ENCODE peak calls at places on chromosomes 6 and 20, in five cellular contexts. Q is AG10803, S is transverse colon, V is A549, D is spleen. M is an unnamed sample.

GRCh38 chr6:169495601-169496000 is 206.2 kb downstream of the WDR27 start:
- DNase-seq in Q (peak; percentile 61), V (no peak), S (no peak), D (no peak), M (no peak)

GRCh38 chr6:42352856-42353564 is 98.7 kb downstream of the TRERF1 start:
- DNase-seq in D (no peak), V (peak; percentile 25), S (no peak), Q (peak; percentile 73), M (no peak)

GRCh38 chr6:160978141-160978926 is 13.2 kb upstream of the MAP3K4 start:
- DNase-seq in D (no peak), Q (peak; percentile 88), V (no peak), S (no peak), M (no peak)

GRCh38 chr6:76835289-76835688 is 628.0 kb downstream of the HTR1B start:
- DNase-seq in S (no peak), D (no peak), Q (no peak), V (no peak), M (no peak)

GRCh38 chr20:49989234-49990065 is 6.7 kb downstream of the SNAI1 start:
- DNase-seq in V (peak; percentile 41), S (peak; percentile 27), Q (peak; percentile 93), D (no peak), M (no peak)

GRCh38 chr6:105691971-105692370 is 289.1 kb upstream of the PREP start:
- DNase-seq in Q (no peak), S (no peak), D (no peak), V (no peak), M (no peak)

GRCh38 chr6:42315991-42316378 is 98.3 kb upstream of the MRPS10 start:
- DNase-seq in D (no peak), Q (peak; percentile 95), S (peak; percentile 18), V (peak; percentile 84), M (peak; percentile 50)

GRCh38 chr6:162408805-162409535 is 318.6 kb downstream of the PRKN start:
- DNase-seq in Q (no peak), V (no peak), D (no peak), S (no peak), M (no peak)

GRCh38 chr20:42190084-42190483 is 571.9 kb upstream of the CHD6 start:
- DNase-seq in D (no peak), Q (no peak), S (no peak), V (no peak), M (no peak)

GRCh38 chr6:137315081-137315480 is 95.9 kb upstream of the IFNGR1 start:
- DNase-seq in S (no peak), Q (peak; percentile 11), V (no peak), D (no peak), M (no peak)

GRCh38 chr20:17611540-17612286 is 41.8 kb downstream of the DSTN start:
- DNase-seq in D (peak; percentile 82), Q (peak; percentile 33), V (no peak), S (peak; percentile 53), M (peak; percentile 25)

GRCh38 chr6:37916149-37916548 is 96.6 kb downstream of the ZFAND3 start:
- DNase-seq in V (no peak), D (no peak), Q (no peak), S (no peak), M (no peak)

GRCh38 chr20:48714764-48715163 is 113.0 kb downstream of the PREX1 start:
- DNase-seq in Q (no peak), D (no peak), V (no peak), S (no peak), M (no peak)

GRCh38 chr20:58150772-58151171 is 77.7 kb downstream of the ANKRD60 start:
- DNase-seq in Q (no peak), V (no peak), S (peak; percentile 63), D (no peak), M (no peak)

GRCh38 chr6:9933674-9934073 is 481.2 kb downstream of the TFAP2A start:
- DNase-seq in V (peak; percentile 2), D (no peak), S (no peak), Q (peak; percentile 12), M (no peak)

GRCh38 chr6:148461247-148461646 is 118.6 kb downstream of the SASH1 start:
- DNase-seq in Q (no peak), V (no peak), S (no peak), D (no peak), M (no peak)

GRCh38 chr20:57076951-57077350 is 189.5 kb downstream of the BMP7 start:
- DNase-seq in V (no peak), Q (peak; percentile 51), D (peak; percentile 28), S (no peak), M (no peak)

GRCh38 chr20:43446361-43446879 is 11.3 kb upstream of the SRSF6 start:
- DNase-seq in V (no peak), S (no peak), D (peak; percentile 38), Q (peak; percentile 29), M (no peak)

GRCh38 chr20:61742097-61742805 is 323.4 kb downstream of the TAF4 start:
- DNase-seq in D (no peak), Q (no peak), S (no peak), V (no peak), M (no peak)

GRCh38 chr20:3716195-3716834 is 3.9 kb upstream of the SIGLEC1 start:
- DNase-seq in Q (peak; percentile 41), S (no peak), D (no peak), V (peak; percentile 73), M (peak; percentile 57)

GRCh38 chr20:19995220-19995863 is 21.8 kb upstream of the NAA20 start:
- DNase-seq in D (no peak), V (peak; percentile 61), S (no peak), Q (peak; percentile 71), M (peak; percentile 57)

GRCh38 chr20:47576516-47577033 is 74.9 kb downstream of the NCOA3 start:
- DNase-seq in V (peak; percentile 92), D (no peak), S (peak; percentile 57), Q (peak; percentile 54), M (peak; percentile 70)

GRCh38 chr6:107819976-107820551 is 4.0 kb downstream of the SCML4 start:
- DNase-seq in V (no peak), S (peak; percentile 24), Q (no peak), D (no peak), M (no peak)

GRCh38 chr6:105791569-105792318 is 294.4 kb upstream of the PRDM1 start:
- DNase-seq in D (no peak), V (no peak), Q (peak; percentile 47), S (no peak), M (peak; percentile 29)

GRCh38 chr6:71181565-71181964 is 107.0 kb upstream of the OGFRL1 start:
- DNase-seq in V (peak; percentile 71), Q (peak; percentile 94), S (no peak), D (no peak), M (no peak)

GRCh38 chr6:21887301-21888185 is 294.0 kb downstream of the SOX4 start:
- DNase-seq in Q (peak; percentile 13), D (no peak), V (peak; percentile 70), S (no peak), M (no peak)

GRCh38 chr6:149846321-149846720 is 17.8 kb downstream of the LRP11 start:
- DNase-seq in S (no peak), V (peak; percentile 39), D (no peak), Q (peak; percentile 82), M (no peak)

GRCh38 chr20:44532981-44533331 is 11.1 kb upstream of the SERINC3 start:
- DNase-seq in V (no peak), S (no peak), D (no peak), Q (peak; percentile 63), M (no peak)

GRCh38 chr6:34556031-34556471 is at the start of gene SPDEF:
- DNase-seq in D (no peak), Q (no peak), S (peak; percentile 34), V (peak; percentile 45), M (no peak)
- TF ChIP-seq CTCF in D (no peak), Q (no peak), S (no peak), V (no peak), M (no peak)

GRCh38 chr6:27138398-27138797 is 109.1 kb upstream of the PRSS16 start:
- DNase-seq in S (no peak), Q (no peak), V (no peak), D (no peak), M (no peak)

GRCh38 chr6:27141013-27141412 is 106.5 kb upstream of the PRSS16 start:
- DNase-seq in D (no peak), Q (no peak), V (no peak), S (no peak), M (no peak)

GRCh38 chr6:27139753-27140522 is 107.6 kb upstream of the PRSS16 start:
- DNase-seq in S (peak; percentile 26), D (no peak), Q (no peak), V (peak; percentile 48), M (no peak)

GRCh38 chr6:27136978-27137814 is 110.3 kb upstream of the PRSS16 start:
- DNase-seq in S (no peak), D (no peak), Q (no peak), V (peak; percentile 27), M (no peak)

DNA sequence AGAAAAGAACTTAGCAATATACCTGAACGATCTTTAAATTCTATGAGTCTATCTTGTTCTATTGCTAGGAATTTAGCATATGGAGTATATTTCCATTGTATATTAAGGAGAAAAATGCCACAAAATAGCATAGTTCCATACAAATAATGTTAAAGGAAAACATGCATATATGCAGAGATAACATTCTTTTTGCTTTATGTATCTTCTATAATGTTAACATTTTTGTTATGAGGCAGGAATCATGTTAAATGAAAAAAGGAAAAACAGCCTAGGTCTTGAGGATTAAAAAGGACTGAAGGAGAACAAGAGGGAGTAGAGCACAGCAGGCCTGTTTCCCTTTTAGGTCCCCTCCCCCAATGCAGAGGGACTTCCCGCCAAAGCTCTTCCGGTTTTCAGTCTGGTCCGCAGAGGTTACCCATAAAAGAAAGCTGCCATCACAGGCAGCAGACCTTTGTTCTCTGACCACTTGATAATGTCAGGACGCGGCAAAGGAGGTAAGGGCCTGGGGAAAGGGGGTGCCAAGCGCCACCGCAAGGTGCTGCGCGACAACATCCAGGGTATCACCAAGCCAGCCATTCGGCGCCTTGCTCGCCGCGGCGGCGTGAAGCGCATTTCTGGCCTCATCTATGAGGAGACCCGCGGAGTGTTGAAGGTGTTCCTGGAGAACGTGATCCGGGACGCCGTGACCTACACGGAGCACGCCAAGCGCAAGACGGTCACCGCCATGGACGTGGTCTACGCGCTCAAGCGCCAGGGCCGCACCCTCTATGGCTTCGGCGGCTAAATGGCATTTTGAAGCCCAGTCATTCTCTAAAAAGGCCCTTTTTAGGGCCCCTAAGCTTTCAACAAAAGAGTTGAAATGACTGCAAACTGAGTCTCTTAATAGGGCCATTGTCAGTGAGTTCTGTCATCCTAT is 108.4 kb upstream of the PRSS16 start:
- DNase-seq in D (peak; percentile 89), Q (no peak), V (peak; percentile 84), S (peak; percentile 80), M (peak; percentile 65)
- TF ChIP-seq CTCF in D (peak; percentile 26), Q (no peak), V (no peak), S (no peak), M (peak; percentile 8)

GRCh38 chr6:166515072-166515810 is 71.2 kb downstream of the RAMACL start:
- DNase-seq in D (no peak), Q (peak; percentile 79), V (peak; percentile 24), S (peak; percentile 13), M (peak; percentile 30)

GRCh38 chr6:166512567-166512966 is 73.9 kb downstream of the RAMACL start:
- DNase-seq in S (peak; percentile 29), V (no peak), D (peak; percentile 88), Q (no peak), M (peak; percentile 56)

GRCh38 chr6:166511316-166511715 is 75.2 kb downstream of the RAMACL start:
- DNase-seq in D (no peak), S (no peak), Q (peak; percentile 23), V (no peak), M (no peak)

GRCh38 chr6:166516256-166516655 is 70.2 kb downstream of the RAMACL start:
- DNase-seq in D (no peak), V (no peak), Q (no peak), S (no peak), M (no peak)

GRCh38 chr6:166514196-166514595 is 72.3 kb downstream of the RAMACL start:
- DNase-seq in Q (no peak), S (no peak), V (no peak), D (peak; percentile 42), M (no peak)
- TF ChIP-seq CTCF in Q (peak; percentile 17), S (no peak), V (no peak), D (no peak), M (no peak)

GRCh38 chr6:167255918-167256553 is 35.1 kb upstream of the UNC93A start:
- DNase-seq in S (no peak), V (no peak), D (no peak), Q (no peak), M (no peak)
- TF ChIP-seq CTCF in S (no peak), V (no peak), D (no peak), Q (no peak), M (no peak)